ENCODE peak calls at places on chromosomes 16 and 17, in six cellular contexts. Z is Caco-2, P is endodermal cell, K is AG10803, X is AG04450, J is mesendoderm. L is an unnamed sample.
A peak's percentile ranks its signal among the peaks of the same experiment; 100 is the strongest.

GRCh38 chr17:45990836-45991235 is 8.2 kb upstream of the STH start:
- DNase-seq in Z (no peak), P (no peak), K (no peak), X (no peak), J (no peak), L (no peak)

GRCh38 chr17:43324205-43324893 is 74.4 kb upstream of the ARL4D start:
- DNase-seq in Z (no peak), P (peak; percentile 81), K (peak; percentile 32), X (no peak), J (peak; percentile 46), L (no peak)

GRCh38 chr16:693364-693763 is 3.2 kb upstream of the WDR24 start:
- DNase-seq in Z (no peak), P (no peak), K (no peak), X (no peak), J (no peak), L (no peak)

GRCh38 chr16:75048546-75048945 is 49.7 kb downstream of the ZNRF1 start:
- DNase-seq in Z (no peak), P (no peak), K (no peak), X (no peak), J (no peak), L (no peak)

GRCh38 chr16:88456356-88457292 is 3.5 kb downstream of the ZFPM1 start:
- DNase-seq in Z (no peak), P (no peak), K (no peak), X (no peak), J (no peak), L (no peak)

GRCh38 chr16:10970065-10970464 is 25.7 kb downstream of the CLEC16A start:
- DNase-seq in Z (no peak), P (no peak), K (no peak), X (no peak), J (no peak), L (no peak)

GRCh38 chr16:5966004-5966403 is 868.4 kb upstream of the EEF2KMT start:
- DNase-seq in Z (no peak), P (no peak), K (no peak), X (no peak), J (no peak), L (no peak)

GRCh38 chr16:55577888-55578287 is 11.4 kb downstream of the CAPNS2 start:
- DNase-seq in Z (no peak), P (no peak), K (no peak), X (no peak), J (no peak), L (no peak)

GRCh38 chr17:41013181-41013580 is 4.3 kb upstream of the KRTAP3-1 start:
- DNase-seq in Z (no peak), P (no peak), K (peak; percentile 47), X (no peak), J (peak; percentile 7), L (no peak)

GRCh38 chr17:15266325-15266950 is 1.3 kb upstream of the PMP22 start:
- DNase-seq in Z (no peak), P (peak; percentile 41), K (no peak), X (no peak), J (no peak), L (no peak)

GRCh38 chr17:3003401-3004149 is 59.8 kb downstream of the OR1D5 start:
- DNase-seq in Z (no peak), P (no peak), K (no peak), X (no peak), J (no peak), L (no peak)

GRCh38 chr16:47143329-47143676 is 442 bp downstream of the NETO2 start:
- DNase-seq in Z (peak; percentile 86), P (peak; percentile 93), K (peak; percentile 56), X (no peak), J (peak; percentile 89), L (peak; percentile 34)

GRCh38 chr16:57134982-57135381 is 42.6 kb downstream of the CPNE2 start:
- DNase-seq in Z (no peak), P (no peak), K (no peak), X (no peak), J (no peak), L (no peak)

GRCh38 chr17:33197342-33197741 is 95.8 kb downstream of the ASIC2 start:
- DNase-seq in Z (no peak), P (peak; percentile 17), K (no peak), X (no peak), J (no peak), L (no peak)

GRCh38 chr16:27177031-27177774 is 26.1 kb upstream of the KDM8 start:
- DNase-seq in Z (no peak), P (no peak), K (peak; percentile 80), X (peak; percentile 62), J (no peak), L (no peak)

GRCh38 chr16:4005281-4005680 is 111.0 kb downstream of the ADCY9 start:
- DNase-seq in Z (no peak), P (no peak), K (no peak), X (no peak), J (no peak), L (no peak)

GRCh38 chr16:22250522-22250921 is 44.4 kb downstream of the EEF2K start:
- DNase-seq in Z (no peak), P (no peak), K (peak; percentile 22), X (no peak), J (no peak), L (no peak)

GRCh38 chr16:67673712-67674580 is 7.3 kb downstream of the C16orf86 start:
- DNase-seq in Z (no peak), P (peak; percentile 45), K (no peak), X (no peak), J (no peak), L (peak; percentile 74)

GRCh38 chr17:82859431-82860403 is 19.9 kb upstream of the ZNF750 start:
- DNase-seq in Z (no peak), P (peak; percentile 66), K (peak; percentile 39), X (no peak), J (peak; percentile 73), L (no peak)
- H3K4me3 ChIP-seq in Z (no peak overlapping the region), P (no peak overlapping the region), K (no peak overlapping the region), X (no peak overlapping the region), J (no peak overlapping the region), L (no peak overlapping the region)

GRCh38 chr17:5582177-5582885 is 2.0 kb downstream of the NLRP1 start:
- DNase-seq in Z (no peak), P (peak; percentile 43), K (no peak), X (no peak), J (no peak), L (no peak)

GRCh38 chr17:5585814-5586558 is 1.7 kb upstream of the NLRP1 start:
- DNase-seq in Z (no peak), P (peak; percentile 61), K (peak; percentile 25), X (no peak), J (peak; percentile 14), L (no peak)

GRCh38 chr17:5584971-5585794 is 874 bp upstream of the NLRP1 start:
- DNase-seq in Z (no peak), P (no peak), K (peak; percentile 94), X (peak; percentile 49), J (peak; percentile 81), L (no peak)

GRCh38 chr17:5583426-5584382 is 605 bp downstream of the NLRP1 start:
- DNase-seq in Z (no peak), P (peak; percentile 46), K (peak; percentile 53), X (no peak), J (no peak), L (no peak)

GRCh38 chr17:5584383-5584951 is at the start of gene NLRP1:
- DNase-seq in Z (no peak), P (peak; percentile 88), K (peak; percentile 93), X (peak; percentile 75), J (peak; percentile 69), L (no peak)
- H3K4me3 ChIP-seq in Z (no peak within 1 kb of the TSS), P (no peak within 1 kb of the TSS), K (peak within 1 kb of the TSS; percentile 90), X (peak within 1 kb of the TSS; percentile 75), J (no peak within 1 kb of the TSS), L (no peak within 1 kb of the TSS)

GRCh38 chr17:7445011-7445927 is at the start of gene CHRNB1:
- DNase-seq in Z (no peak), P (peak; percentile 98), K (no peak), X (no peak), J (peak; percentile 88), L (no peak)
- H3K4me3 ChIP-seq in Z (no peak within 1 kb of the TSS), P (peak within 1 kb of the TSS; percentile 79), K (peak within 1 kb of the TSS; percentile 37), X (peak within 1 kb of the TSS; percentile 46), J (peak within 1 kb of the TSS; percentile 17), L (no peak within 1 kb of the TSS)

GRCh38 chr17:55895112-55895759 is 144.4 kb downstream of the PCTP start:
- DNase-seq in Z (no peak), P (no peak), K (no peak), X (no peak), J (no peak), L (no peak)
- H3K4me3 ChIP-seq in Z (no peak overlapping the region), P (no peak overlapping the region), K (no peak overlapping the region), X (no peak overlapping the region), J (no peak overlapping the region), L (no peak overlapping the region)

DNA sequence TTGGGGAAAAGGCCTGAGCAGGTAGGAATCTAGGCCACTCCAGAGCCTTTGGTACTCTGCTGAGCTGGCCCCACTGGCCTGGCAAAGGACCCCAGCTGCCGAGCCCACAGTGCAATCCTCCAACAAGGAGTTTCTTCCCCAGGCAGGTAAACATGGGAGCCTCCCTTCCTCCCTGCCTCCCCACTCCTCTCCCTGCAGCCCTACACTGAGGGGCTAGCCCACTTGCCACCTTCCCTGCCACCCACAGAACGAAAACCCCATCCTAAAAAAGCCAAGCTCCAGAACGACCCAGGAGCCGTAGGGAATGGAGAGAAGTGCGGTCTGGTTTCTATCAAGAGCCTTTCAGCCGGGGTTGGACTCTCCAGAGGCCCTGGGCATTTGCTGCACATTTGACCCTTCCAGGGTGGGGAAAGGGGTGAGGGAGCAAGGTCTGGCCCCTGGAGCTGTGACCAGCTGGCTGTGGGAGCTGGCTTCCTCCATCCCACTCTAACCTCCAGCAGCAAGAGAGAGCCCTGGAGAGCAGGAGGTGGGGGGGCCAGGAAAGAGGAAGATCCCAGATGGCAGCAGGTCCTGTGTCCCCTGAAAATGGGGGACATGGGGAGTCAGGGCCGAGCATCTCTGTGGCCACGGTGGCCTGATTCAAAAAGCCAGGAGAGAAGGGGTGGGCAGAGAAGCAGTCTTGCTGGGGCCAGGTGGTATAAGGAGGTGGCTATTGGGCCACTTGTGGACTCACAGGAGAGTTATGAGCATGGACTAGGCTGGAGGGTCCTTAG is 1.3 kb downstream of the HID1 start:
- DNase-seq in Z (no peak), P (peak; percentile 42), K (no peak), X (no peak), J (no peak), L (no peak)
- H3K4me3 ChIP-seq in Z (peak overlapping the region; percentile 90), P (no peak overlapping the region), K (no peak overlapping the region), X (no peak overlapping the region), J (no peak overlapping the region), L (peak overlapping the region; percentile 87)

GRCh38 chr17:77214743-77215142 is 74.0 kb downstream of the SEC14L1 start:
- DNase-seq in Z (peak; percentile 70), P (peak; percentile 94), K (peak; percentile 57), X (no peak), J (peak; percentile 89), L (peak; percentile 40)
- H3K4me3 ChIP-seq in Z (no peak overlapping the region), P (no peak overlapping the region), K (no peak overlapping the region), X (no peak overlapping the region), J (no peak overlapping the region), L (no peak overlapping the region)

L was measured in LNCaP clone FGC.